ENCODE peak calls at places on chromosomes 7 and 10, in eight cellular contexts. Z is ELR, P is sigmoid colon, F is B cell, Y is skeletal muscle cell, D is HS-5, T is RCC 7860, Q is astrocyte of the spinal cord. J is an unnamed sample.

GRCh38 chr10:85620807-85621206 is 745.8 kb downstream of the GRID1 start:
- DNase-seq in Y (no peak), Z (no peak), Q (no peak), T (no peak), F (no peak), P (no peak), D (no peak), J (no peak)

GRCh38 chr7:100353685-100354330 is 4.1 kb upstream of the PILRB start:
- DNase-seq in Q (no peak), F (no peak), P (peak), Y (no peak), D (no peak), Z (no peak), T (no peak), J (no peak)

GRCh38 chr10:105068497-105068896 is 427.4 kb downstream of the SORCS3 start:
- DNase-seq in Y (no peak), D (peak), P (no peak), Z (peak), T (peak), Q (peak), F (no peak), J (no peak)

GRCh38 chr7:69465262-69465661 is 133.0 kb upstream of the AUTS2 start:
- DNase-seq in Q (no peak), F (no peak), Y (no peak), T (no peak), P (no peak), D (no peak), Z (no peak), J (no peak)

GRCh38 chr10:14573666-14574261 is 200.9 kb downstream of the FAM107B start:
- DNase-seq in D (no peak), Q (peak), Y (no peak), Z (peak), T (no peak), F (no peak), P (no peak), J (no peak)

GRCh38 chr10:118725784-118726507 is 28.8 kb downstream of the CACUL1 start:
- DNase-seq in F (no peak), Y (no peak), Q (no peak), P (no peak), Z (no peak), D (no peak), T (no peak), J (no peak)

GRCh38 chr7:151757274-151757673 is 119.6 kb downstream of the PRKAG2 start:
- DNase-seq in D (no peak), F (no peak), Q (peak), Z (peak), Y (no peak), P (no peak), T (peak), J (no peak)

GRCh38 chr7:75689246-75690099 is 49.3 kb downstream of the HIP1 start:
- DNase-seq in Y (no peak), Q (no peak), F (no peak), D (no peak), P (peak), T (no peak), Z (no peak), J (no peak)

GRCh38 chr10:76201962-76202361 is 770.5 kb downstream of the LRMDA start:
- DNase-seq in Z (no peak), Y (no peak), T (no peak), F (no peak), D (no peak), Q (no peak), P (no peak), J (no peak)

GRCh38 chr7:96322373-96322695 is 436 bp upstream of the SLC25A13 start:
- DNase-seq in F (no peak), Q (no peak), P (no peak), Y (no peak), T (no peak), Z (no peak), D (no peak), J (no peak)

GRCh38 chr10:42519079-42519478 is 119.3 kb downstream of the ZNF33B start:
- DNase-seq in F (no peak), T (no peak), D (no peak), Y (no peak), P (no peak), Z (peak), Q (no peak), J (no peak)

GRCh38 chr7:108459922-108460551 is 3.8 kb upstream of the NRCAM start:
- DNase-seq in Y (no peak), F (peak), P (no peak), D (no peak), T (peak), Q (peak), Z (peak), J (no peak)

GRCh38 chr7:119988401-119988800 is 284.6 kb upstream of the KCND2 start:
- DNase-seq in D (no peak), P (no peak), Y (no peak), Z (no peak), Q (no peak), T (no peak), F (no peak), J (no peak)

GRCh38 chr7:116177009-116177408 is 33.3 kb upstream of the TES start:
- DNase-seq in F (no peak), T (no peak), P (no peak), D (peak), Z (peak), Q (peak), Y (peak), J (no peak)

GRCh38 chr7:116525913-116526857 is 1.3 kb downstream of the CAV1 start:
- DNase-seq in Y (no peak), F (peak), P (peak), T (peak), D (no peak), Q (peak), Z (peak), J (peak)

GRCh38 chr10:104631946-104632345 is 9.1 kb upstream of the SORCS3 start:
- DNase-seq in T (no peak), Q (no peak), D (no peak), Z (no peak), P (no peak), Y (no peak), F (no peak), J (no peak)

GRCh38 chr7:19368540-19368939 is 223.3 kb upstream of the FERD3L start:
- DNase-seq in P (no peak), Q (no peak), Y (peak), T (no peak), F (no peak), Z (peak), D (no peak), J (no peak)

GRCh38 chr7:134211817-134212216 is 84.7 kb downstream of the LRGUK start:
- DNase-seq in T (no peak), Z (no peak), Y (no peak), F (no peak), D (no peak), Q (no peak), P (no peak), J (no peak)

GRCh38 chr10:115095758-115096157 is 2.6 kb downstream of the ATRNL1 start:
- DNase-seq in Y (no peak), Z (no peak), T (no peak), D (no peak), F (no peak), P (no peak), Q (no peak), J (no peak)

GRCh38 chr7:26709210-26709990 is 155.0 kb downstream of the SKAP2 start:
- DNase-seq in Q (no peak), T (no peak), D (no peak), Y (no peak), P (no peak), F (no peak), Z (no peak), J (no peak)

GRCh38 chr7:19982841-19983835 is 209.7 kb upstream of the TMEM196 start:
- DNase-seq in Q (peak), P (peak), D (peak), Y (no peak), T (no peak), Z (peak), F (no peak), J (peak)

GRCh38 chr7:97012293-97013005 is 7.1 kb downstream of the DLX6 start:
- DNase-seq in Y (no peak), F (no peak), D (no peak), Z (no peak), P (no peak), Q (no peak), T (no peak), J (no peak)

GRCh38 chr7:137961200-137962177 is 40.4 kb downstream of the CREB3L2 start:
- DNase-seq in P (no peak), Y (no peak), Z (peak), T (no peak), D (no peak), F (no peak), Q (no peak), J (no peak)